ENCODE peak calls at places on chromosomes 13 and 19, in six cellular contexts. F is T-helper 9 cell; V is NCI-H1105; Z is activated naive CD4-positive, alpha-beta T cell treated with anti-CD3 and anti-CD28 coated beads for 36 hours; B is NCI-H1048; G is effector CD4-positive, alpha-beta T cell. N is an unnamed sample.

GRCh38 chr13:110278859-110279258 is 28.1 kb downstream of the COL4A1 start:
- DNase-seq in F (no peak), V (no peak), Z (no peak), B (no peak), G (no peak), N (no peak)

GRCh38 chr19:45117666-45118065 is 24.7 kb downstream of the PPP1R37 start:
- DNase-seq in F (no peak), V (no peak), Z (no peak), B (no peak), G (no peak), N (no peak)

GRCh38 chr13:45823583-45823982 is 28.0 kb downstream of the SIAH3 start:
- DNase-seq in F (no peak), V (no peak), Z (no peak), B (no peak), G (no peak), N (no peak)

GRCh38 chr19:43697295-43697694 is 18.6 kb upstream of the IRGC start:
- DNase-seq in F (no peak), V (no peak), Z (no peak), B (no peak), G (no peak), N (no peak)

GRCh38 chr19:37506387-37507166 is at the start of gene ZNF793:
- DNase-seq in F (peak), V (peak), Z (peak), B (peak), G (peak), N (peak)

GRCh38 chr13:113904411-113904810 is 40.5 kb upstream of the GAS6 start:
- DNase-seq in F (peak), V (no peak), Z (peak), B (no peak), G (no peak), N (no peak)

GRCh38 chr13:101875717-101876393 is 423.4 kb downstream of the ITGBL1 start:
- DNase-seq in F (no peak), V (peak), Z (no peak), B (peak), G (no peak), N (no peak)

GRCh38 chr19:21749090-21749489 is 18.3 kb downstream of the ZNF100 start:
- DNase-seq in F (no peak), V (no peak), Z (no peak), B (no peak), G (no peak), N (no peak)

GRCh38 chr13:109785141-109785891 is 1.1 kb downstream of the IRS2 start:
- DNase-seq in F (peak), V (peak), Z (peak), B (no peak), G (peak), N (no peak)

N was measured in left lung.